ENCODE peak calls at places on chromosome 5, in six cellular contexts. Q, P, S, T, N and Z are unnamed samples.
A peak's percentile ranks its signal among the peaks of the same experiment; 100 is the strongest.

GRCh38 chr5:41925555-41925946 is 470 bp downstream of the FBXO4 start:
- DNase-seq in T (peak; percentile 67), Q (no peak), N (peak; percentile 56), P (peak; percentile 18), S (peak; percentile 31), Z (peak; percentile 41)

GRCh38 chr5:111511174-111512025 is 935 bp downstream of the STARD4 start:
- DNase-seq in Q (no peak), T (no peak), P (no peak), N (peak; percentile 51), S (no peak), Z (peak; percentile 52)

GRCh38 chr5:13944564-13945195 is at the start of gene DNAH5:
- DNase-seq in N (peak; percentile 76), T (no peak), Q (no peak), S (no peak), P (no peak), Z (no peak)

GRCh38 chr5:153084476-153084875 is 406.0 kb upstream of the GRIA1 start:
- DNase-seq in N (no peak), S (no peak), Q (no peak), P (no peak), T (no peak), Z (no peak)

GRCh38 chr5:80246995-80247729 is 8.7 kb downstream of the SERINC5 start:
- DNase-seq in S (peak; percentile 74), P (peak; percentile 55), T (peak; percentile 53), Q (peak; percentile 49), N (peak; percentile 93), Z (peak; percentile 93)

GRCh38 chr5:58048954-58049353 is 410.9 kb downstream of the PLK2 start:
- DNase-seq in T (no peak), S (no peak), P (no peak), Q (no peak), N (no peak), Z (no peak)

GRCh38 chr5:91528831-91529230 is 145.7 kb upstream of the ARRDC3 start:
- DNase-seq in S (no peak), P (no peak), N (no peak), Q (no peak), T (no peak), Z (no peak)

GRCh38 chr5:156798201-156798600 is 51.9 kb upstream of the PPP1R2B start:
- DNase-seq in P (no peak), S (no peak), Q (no peak), T (no peak), N (no peak), Z (no peak)

GRCh38 chr5:36494756-36495637 is 111.4 kb upstream of the SLC1A3 start:
- DNase-seq in N (peak; percentile 74), Q (no peak), S (no peak), P (no peak), T (no peak), Z (peak; percentile 64)

GRCh38 chr5:91245871-91246270 is 137.2 kb downstream of the ARRDC3 start:
- DNase-seq in N (peak; percentile 30), Q (no peak), S (no peak), P (no peak), T (no peak), Z (peak; percentile 51)

GRCh38 chr5:28926422-28926821 is 1888.0 kb upstream of the CDH9 start:
- DNase-seq in S (no peak), P (no peak), T (no peak), Q (no peak), N (no peak), Z (no peak)

GRCh38 chr5:149130121-149130931 is 11.0 kb upstream of the ABLIM3 start:
- DNase-seq in S (no peak), Q (no peak), T (no peak), P (no peak), N (peak; percentile 58), Z (peak; percentile 47)

GRCh38 chr5:28065664-28066063 is 1027.3 kb upstream of the CDH9 start:
- DNase-seq in T (no peak), P (no peak), S (no peak), N (no peak), Q (no peak), Z (no peak)

GRCh38 chr5:135324897-135325650 is 74.0 kb downstream of the MACROH2A1 start:
- DNase-seq in P (no peak), S (no peak), T (no peak), N (no peak), Q (no peak), Z (no peak)

GRCh38 chr5:93611900-93612898 is 29.2 kb downstream of the NR2F1 start:
- DNase-seq in S (no peak), T (peak; percentile 46), N (peak; percentile 36), P (no peak), Q (no peak), Z (no peak)

GRCh38 chr5:103918668-103919367 is 356.2 kb upstream of the NUDT12 start:
- DNase-seq in S (no peak), N (peak; percentile 1), Q (no peak), T (no peak), P (no peak), Z (peak; percentile 33)

GRCh38 chr5:84378961-84379360 is 5.7 kb downstream of the EDIL3 start:
- DNase-seq in N (no peak), S (no peak), T (no peak), Q (no peak), P (no peak), Z (peak; percentile 66)

GRCh38 chr5:84379749-84380148 is 4.9 kb downstream of the EDIL3 start:
- DNase-seq in Q (no peak), N (no peak), S (no peak), T (no peak), P (no peak), Z (peak; percentile 60)

GRCh38 chr5:84381501-84382362 is 2.9 kb downstream of the EDIL3 start:
- DNase-seq in T (no peak), Q (peak; percentile 28), N (no peak), S (peak; percentile 20), P (no peak), Z (peak; percentile 23)

GRCh38 chr5:84376346-84376745 is 8.3 kb downstream of the EDIL3 start:
- DNase-seq in Q (no peak), N (no peak), S (no peak), P (no peak), T (no peak), Z (no peak)

DNA sequence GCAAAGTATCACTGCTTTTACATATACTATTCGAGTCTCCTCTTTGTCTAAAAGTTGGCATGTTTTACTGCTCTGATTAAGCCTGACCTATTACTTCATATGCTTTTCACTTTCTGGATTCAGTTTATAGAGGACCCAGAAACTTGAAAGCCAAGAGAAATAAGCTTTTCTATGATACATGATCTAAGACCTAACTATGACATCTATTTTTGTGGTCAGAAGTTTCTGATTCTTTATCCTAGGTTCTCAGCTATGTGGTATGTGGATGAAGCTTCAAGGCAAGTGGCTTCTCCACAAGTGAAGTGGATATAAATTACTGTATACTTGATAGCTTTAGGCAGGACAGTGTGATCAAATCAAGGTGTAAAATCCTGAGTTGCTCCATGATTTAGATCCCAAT is 6.3 kb downstream of the EDIL3 start:
- DNase-seq in Q (no peak), P (no peak), S (no peak), T (no peak), N (peak; percentile 38), Z (peak; percentile 87)
- H3K4me3 ChIP-seq in Q (no peak overlapping the region), P (no peak overlapping the region), S (no peak overlapping the region), T (no peak overlapping the region), N (no peak overlapping the region), Z (no peak overlapping the region)

GRCh38 chr5:76401801-76402250 is 1.3 kb upstream of the IQGAP2 start:
- DNase-seq in N (no peak), Q (no peak), T (no peak), S (no peak), P (no peak), Z (no peak)
- H3K4me3 ChIP-seq in N (no peak overlapping the region), Q (peak overlapping the region; percentile 49), T (peak overlapping the region; percentile 69), S (peak overlapping the region; percentile 47), P (peak overlapping the region; percentile 68), Z (no peak overlapping the region)

DNA sequence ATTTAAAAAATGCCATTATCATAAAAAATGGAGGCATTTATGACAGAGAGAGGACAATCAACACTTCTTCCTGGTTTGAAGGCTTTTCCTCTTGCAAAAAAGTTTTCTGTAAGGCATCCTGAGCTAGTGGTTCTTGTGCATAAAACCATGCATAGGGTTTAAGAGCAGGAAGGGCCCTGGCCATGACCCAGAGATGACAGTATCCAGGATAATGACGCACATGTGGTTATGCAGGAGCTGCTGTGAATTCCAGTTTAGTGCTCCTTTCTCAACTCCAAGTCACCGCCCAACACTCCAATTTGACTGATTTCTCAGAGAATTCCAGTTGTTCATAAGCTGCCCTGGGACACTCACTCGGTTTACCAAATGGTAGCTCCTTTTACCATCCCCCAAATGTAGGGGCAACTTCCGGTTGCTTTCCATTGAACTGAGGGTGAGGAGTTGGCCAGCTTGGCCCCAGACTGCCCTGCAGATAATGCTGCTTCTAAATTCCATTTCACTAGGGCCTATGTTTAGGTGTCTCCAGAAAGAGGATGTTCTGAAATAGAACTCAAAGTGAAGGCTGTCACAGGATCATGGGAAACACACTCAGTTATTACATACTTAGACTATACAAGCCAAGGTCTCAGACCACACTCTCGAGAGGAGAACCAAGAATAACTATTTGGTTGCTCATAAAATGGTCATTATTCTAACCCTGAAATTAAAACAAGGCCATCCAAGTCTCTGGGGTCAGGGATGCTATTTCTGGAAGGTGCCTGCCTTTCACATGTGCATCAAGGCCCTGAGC is 179.1 kb downstream of the SLIT3 start:
- DNase-seq in Q (no peak), P (no peak), N (peak; percentile 83), T (no peak), S (no peak), Z (peak; percentile 85)
- H3K4me3 ChIP-seq in Q (no peak overlapping the region), P (no peak overlapping the region), N (no peak overlapping the region), T (no peak overlapping the region), S (no peak overlapping the region), Z (no peak overlapping the region)

GRCh38 chr5:59276277-59276647 is 617.3 kb downstream of the PDE4D start:
- DNase-seq in T (no peak), P (no peak), Q (no peak), N (peak; percentile 2), S (no peak), Z (no peak)
- H3K4me3 ChIP-seq in T (peak overlapping the region; percentile 60), P (peak overlapping the region; percentile 39), Q (peak overlapping the region; percentile 54), N (no peak overlapping the region), S (peak overlapping the region; percentile 42), Z (no peak overlapping the region)

GRCh38 chr5:141101059-141101458 is 786 bp downstream of the PCDHB3 start:
- DNase-seq in P (no peak), T (no peak), N (no peak), S (no peak), Q (no peak), Z (no peak)
- H3K4me3 ChIP-seq in P (peak overlapping the region; percentile 5), T (peak overlapping the region; percentile 55), N (no peak overlapping the region), S (peak overlapping the region; percentile 4), Q (no peak overlapping the region), Z (no peak overlapping the region)

DNA sequence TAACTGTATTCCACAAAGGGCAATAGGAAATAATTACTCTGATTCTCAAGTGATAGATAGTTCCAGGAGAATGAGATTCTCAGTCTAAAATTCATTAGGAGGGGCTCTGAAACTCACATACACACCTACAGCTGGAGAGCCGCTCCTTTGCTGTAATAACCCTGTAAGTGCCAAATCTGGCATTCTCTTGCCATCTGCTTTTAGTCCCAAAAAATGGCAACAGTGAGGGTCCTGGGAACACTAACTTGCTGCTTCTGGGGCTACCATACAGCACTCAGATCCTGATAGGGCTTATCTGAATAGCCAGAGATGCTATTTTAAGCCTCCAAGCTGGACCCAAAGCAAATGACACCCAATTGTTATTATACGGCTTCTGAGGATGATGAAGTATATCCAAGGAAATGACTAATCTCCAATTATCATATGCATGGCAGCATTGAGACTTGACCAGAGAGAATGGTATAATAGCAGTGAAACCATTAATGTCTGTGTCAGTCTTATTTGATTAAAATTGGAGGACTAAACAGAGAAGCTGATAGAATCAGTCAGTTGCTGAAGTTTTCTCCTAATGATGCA is 200.6 kb downstream of the EFNA5 start:
- DNase-seq in N (peak; percentile 28), T (no peak), P (no peak), S (no peak), Q (no peak), Z (peak; percentile 15)
- H3K4me3 ChIP-seq in N (no peak overlapping the region), T (no peak overlapping the region), P (no peak overlapping the region), S (no peak overlapping the region), Q (no peak overlapping the region), Z (no peak overlapping the region)